ENCODE peak calls at places on chromosomes 5 and 9, in four cellular contexts. One of them, this sample, is unnamed.

GRCh38 chr5:94503677-94504076 is 114.7 kb downstream of the KIAA0825 start:
- DNase-seq in H1: no peak
- DNase-seq in K562: no peak
- DNase-seq in SK-N-SH: no peak
- DNase-seq in this sample: no peak

GRCh38 chr9:133787749-133788015 is 49.5 kb upstream of the SARDH start:
- DNase-seq in K562: peak
- DNase-seq in H1: peak
- DNase-seq in SK-N-SH: peak
- DNase-seq in this sample: peak

GRCh38 chr9:71514344-71514975 is 253.9 kb downstream of the CEMIP2 start:
- DNase-seq in H1: no peak
- DNase-seq in SK-N-SH: no peak
- DNase-seq in K562: no peak
- DNase-seq in this sample: no peak

GRCh38 chr9:129735546-129735945 is 17.3 kb downstream of the PTGES start:
- DNase-seq in H1: no peak
- DNase-seq in K562: no peak
- DNase-seq in SK-N-SH: no peak
- DNase-seq in this sample: no peak

GRCh38 chr5:56677693-56678092 is 137.7 kb upstream of the MAP3K1 start:
- DNase-seq in SK-N-SH: no peak
- DNase-seq in K562: no peak
- DNase-seq in H1: no peak
- DNase-seq in this sample: no peak

GRCh38 chr5:7805379-7805778 is 45.6 kb downstream of the CFAP90 start:
- DNase-seq in H1: no peak
- DNase-seq in SK-N-SH: no peak
- DNase-seq in K562: peak
- DNase-seq in this sample: no peak

GRCh38 chr5:40716000-40716399 is 36.3 kb downstream of the PTGER4 start:
- DNase-seq in K562: no peak
- DNase-seq in H1: no peak
- DNase-seq in SK-N-SH: no peak
- DNase-seq in this sample: no peak

GRCh38 chr5:167688731-167689130 is 602.7 kb upstream of the WWC1 start:
- DNase-seq in K562: no peak
- DNase-seq in H1: no peak
- DNase-seq in SK-N-SH: no peak
- DNase-seq in this sample: no peak

GRCh38 chr9:89732295-89732951 is 127.6 kb downstream of the GADD45G start:
- DNase-seq in SK-N-SH: no peak
- DNase-seq in H1: no peak
- DNase-seq in K562: no peak
- DNase-seq in this sample: no peak

GRCh38 chr9:128818839-128819715 is 777 bp downstream of the ENDOG start:
- DNase-seq in K562: peak
- DNase-seq in H1: peak
- DNase-seq in SK-N-SH: peak
- DNase-seq in this sample: peak

GRCh38 chr5:55546991-55547390 is 12.2 kb upstream of the PLPP1 start:
- DNase-seq in K562: no peak
- DNase-seq in SK-N-SH: no peak
- DNase-seq in H1: no peak
- DNase-seq in this sample: no peak

GRCh38 chr5:128736567-128736966 is 198.5 kb upstream of the FBN2 start:
- DNase-seq in SK-N-SH: no peak
- DNase-seq in K562: no peak
- DNase-seq in H1: no peak
- DNase-seq in this sample: no peak

GRCh38 chr9:105697871-105698270 is 3.5 kb downstream of the TMEM38B start:
- DNase-seq in H1: no peak
- DNase-seq in SK-N-SH: no peak
- DNase-seq in K562: peak
- DNase-seq in this sample: no peak

GRCh38 chr5:140349244-140349643 is 2.8 kb upstream of the HBEGF start:
- DNase-seq in K562: no peak
- DNase-seq in H1: no peak
- DNase-seq in SK-N-SH: no peak
- DNase-seq in this sample: no peak

GRCh38 chr5:40734986-40735385 is 20.8 kb downstream of the TTC33 start:
- DNase-seq in K562: no peak
- DNase-seq in SK-N-SH: no peak
- DNase-seq in H1: no peak
- DNase-seq in this sample: no peak

GRCh38 chr9:70479880-70480291 is 65.4 kb upstream of the KLF9 start:
- DNase-seq in H1: no peak
- DNase-seq in K562: no peak
- DNase-seq in SK-N-SH: peak
- DNase-seq in this sample: peak

GRCh38 chr5:124948062-124948753 is 201.8 kb upstream of the ZNF608 start:
- DNase-seq in SK-N-SH: no peak
- DNase-seq in K562: no peak
- DNase-seq in H1: no peak
- DNase-seq in this sample: no peak

GRCh38 chr5:84599964-84600363 is 215.3 kb upstream of the EDIL3 start:
- DNase-seq in K562: no peak
- DNase-seq in SK-N-SH: no peak
- DNase-seq in H1: no peak
- DNase-seq in this sample: peak

GRCh38 chr5:43561346-43561745 is 4.5 kb upstream of the PAIP1 start:
- DNase-seq in K562: no peak
- DNase-seq in SK-N-SH: no peak
- DNase-seq in H1: no peak
- DNase-seq in this sample: no peak

GRCh38 chr9:136203406-136204085 is 1.4 kb downstream of the LHX3 start:
- DNase-seq in SK-N-SH: peak
- DNase-seq in H1: no peak
- DNase-seq in K562: no peak
- DNase-seq in this sample: no peak

GRCh38 chr5:113034182-113034773 is 57.7 kb downstream of the DCP2 start:
- DNase-seq in SK-N-SH: no peak
- DNase-seq in K562: no peak
- DNase-seq in H1: no peak
- DNase-seq in this sample: no peak

GRCh38 chr9:36937346-36937745 is 96.7 kb downstream of the PAX5 start:
- DNase-seq in H1: no peak
- DNase-seq in K562: no peak
- DNase-seq in SK-N-SH: no peak
- DNase-seq in this sample: no peak

GRCh38 chr9:124042168-124042775 is 30.7 kb downstream of the LHX2 start:
- DNase-seq in SK-N-SH: peak
- DNase-seq in H1: no peak
- DNase-seq in K562: no peak
- DNase-seq in this sample: no peak

GRCh38 chr5:134125195-134126015 is 10.9 kb downstream of the TCF7 start:
- DNase-seq in SK-N-SH: peak
- DNase-seq in K562: no peak
- DNase-seq in H1: no peak
- DNase-seq in this sample: no peak

DNA sequence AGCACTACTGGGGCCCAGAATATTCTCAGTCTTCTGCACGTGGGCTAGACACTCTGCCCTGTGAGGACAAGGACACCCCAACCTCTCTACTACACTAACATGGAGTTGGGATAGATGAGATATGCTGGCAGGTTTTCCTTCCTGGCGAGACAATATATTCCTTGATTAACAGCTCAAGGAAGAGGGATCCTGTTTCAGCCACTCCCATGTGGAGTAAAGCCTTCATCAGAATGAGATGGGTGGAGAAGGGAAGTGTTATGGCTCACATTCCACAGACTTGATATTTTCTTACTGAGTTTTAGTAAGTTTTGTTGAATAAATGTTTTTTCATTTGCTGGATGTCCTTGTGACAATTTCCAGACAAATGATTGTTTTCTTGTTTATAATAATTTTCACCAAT is 1187.6 kb downstream of the CDH12 start:
- DNase-seq in K562: no peak
- DNase-seq in SK-N-SH: no peak
- DNase-seq in H1: no peak
- DNase-seq in this sample: no peak
- TF ChIP-seq CTCF in K562: no peak
- TF ChIP-seq CTCF in SK-N-SH: no peak
- TF ChIP-seq CTCF in H1: no peak
- TF ChIP-seq CTCF in this sample: no peak

GRCh38 chr9:120353501-120353900 is 226.5 kb downstream of the CDK5RAP2 start:
- DNase-seq in H1: no peak
- DNase-seq in K562: no peak
- DNase-seq in SK-N-SH: no peak
- DNase-seq in this sample: no peak

GRCh38 chr9:120351106-120351505 is 228.9 kb downstream of the CDK5RAP2 start:
- DNase-seq in H1: no peak
- DNase-seq in K562: no peak
- DNase-seq in SK-N-SH: no peak
- DNase-seq in this sample: no peak

GRCh38 chr9:120345379-120345778 is 234.6 kb downstream of the CDK5RAP2 start:
- DNase-seq in H1: no peak
- DNase-seq in K562: no peak
- DNase-seq in SK-N-SH: no peak
- DNase-seq in this sample: no peak

GRCh38 chr9:120350596-120350995 is 229.4 kb downstream of the CDK5RAP2 start:
- DNase-seq in K562: no peak
- DNase-seq in SK-N-SH: no peak
- DNase-seq in H1: no peak
- DNase-seq in this sample: no peak

GRCh38 chr9:120348951-120349429 is 231.0 kb downstream of the CDK5RAP2 start:
- DNase-seq in SK-N-SH: peak
- DNase-seq in K562: peak
- DNase-seq in H1: peak
- DNase-seq in this sample: peak
- TF ChIP-seq TEAD4 in SK-N-SH: no peak
- TF ChIP-seq TEAD4 in K562: no peak
- TF ChIP-seq TEAD4 in H1: peak
- TF ChIP-seq TEAD4 in this sample: no peak

GRCh38 chr9:92564479-92564878 is 28.7 kb upstream of the ECM2 start:
- DNase-seq in SK-N-SH: no peak
- DNase-seq in K562: no peak
- DNase-seq in H1: no peak
- DNase-seq in this sample: no peak
- TF ChIP-seq CTCF in SK-N-SH: no peak
- TF ChIP-seq CTCF in K562: no peak
- TF ChIP-seq CTCF in H1: no peak
- TF ChIP-seq CTCF in this sample: no peak

GRCh38 chr9:75956161-75956560 is 65.7 kb downstream of the PCSK5 start:
- DNase-seq in H1: no peak
- DNase-seq in K562: no peak
- DNase-seq in SK-N-SH: no peak
- DNase-seq in this sample: no peak

GRCh38 chr9:75953218-75953617 is 62.7 kb downstream of the PCSK5 start:
- DNase-seq in SK-N-SH: no peak
- DNase-seq in H1: no peak
- DNase-seq in K562: no peak
- DNase-seq in this sample: no peak

DNA sequence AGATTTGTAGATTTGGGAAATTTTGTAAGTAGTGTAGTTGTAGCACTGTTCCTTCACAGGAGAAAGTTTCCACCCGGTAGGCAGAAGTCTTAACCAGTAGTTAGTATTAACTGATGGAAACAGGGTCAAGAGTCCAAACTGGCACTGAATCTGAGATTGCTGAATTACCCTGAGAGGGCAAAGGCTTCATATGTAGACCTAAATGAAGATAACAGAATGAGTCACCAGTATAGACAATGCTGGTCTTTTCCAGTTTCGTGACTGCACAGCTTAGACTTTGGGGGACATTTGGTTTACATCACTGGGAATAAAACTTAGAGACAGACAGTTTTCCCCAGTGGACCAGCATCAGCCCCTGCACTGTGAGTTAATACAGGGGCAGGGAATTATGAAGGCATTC is 60.5 kb downstream of the PCSK5 start:
- DNase-seq in K562: no peak
- DNase-seq in SK-N-SH: no peak
- DNase-seq in H1: no peak
- DNase-seq in this sample: no peak
- TF ChIP-seq TEAD4 in K562: no peak
- TF ChIP-seq TEAD4 in SK-N-SH: no peak
- TF ChIP-seq TEAD4 in H1: no peak
- TF ChIP-seq TEAD4 in this sample: no peak

DNA sequence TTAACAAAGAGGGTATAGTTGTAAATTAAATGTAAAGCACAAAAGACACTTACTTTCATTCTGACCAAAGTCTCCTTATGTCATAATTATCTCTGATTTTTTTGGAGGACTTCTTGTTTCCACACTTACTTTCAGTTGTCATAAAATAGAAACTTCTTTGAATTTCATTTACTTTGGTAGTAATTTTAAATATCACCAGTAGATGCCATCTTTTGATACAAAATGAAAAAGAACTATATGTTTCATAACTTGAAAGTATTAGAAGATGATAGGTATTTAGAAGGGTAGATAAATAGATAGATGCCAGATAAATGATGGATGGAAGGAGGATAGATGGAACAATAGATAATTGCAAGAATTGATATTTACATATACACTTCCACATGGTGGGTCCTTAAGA is 1865.3 kb upstream of the CDH9 start:
- DNase-seq in K562: no peak
- DNase-seq in SK-N-SH: no peak
- DNase-seq in H1: no peak
- DNase-seq in this sample: no peak
- TF ChIP-seq CTCF in K562: no peak
- TF ChIP-seq CTCF in SK-N-SH: peak
- TF ChIP-seq CTCF in H1: no peak
- TF ChIP-seq CTCF in this sample: no peak